ENCODE peak calls at places on chromosomes 6 and 20, in five cellular contexts. Z is foreskin fibroblast; H is stimulated activated CD4-positive, alpha-beta T cell treated with anti-CD3 and anti-CD28 coated beads, Interleukin-15, amount 100 ng/mL, for 1 hour; S is thyroid gland; D is iris pigment epithelial cell. W is an unnamed sample.

GRCh38 chr6:143027058-143027457 is 33.6 kb upstream of the AIG1 start:
- DNase-seq in Z (no peak), H (peak), S (peak), D (peak), W (peak)

GRCh38 chr20:22578221-22579118 is 5.9 kb downstream of the FOXA2 start:
- DNase-seq in Z (no peak), H (no peak), S (no peak), D (no peak), W (no peak)

GRCh38 chr6:41787219-41787917 is at the start of gene TOMM6:
- DNase-seq in Z (peak), H (peak), S (peak), D (peak), W (peak)

GRCh38 chr6:2611092-2611491 is 139.6 kb downstream of the MYLK4 start:
- DNase-seq in Z (peak), H (no peak), S (no peak), D (peak), W (peak)

GRCh38 chr20:22074635-22075034 is 369.2 kb downstream of the PAX1 start:
- DNase-seq in Z (no peak), H (no peak), S (no peak), D (no peak), W (no peak)

GRCh38 chr6:36984581-36985383 is 1.2 kb downstream of the MTCH1 start:
- DNase-seq in Z (peak), H (peak), S (peak), D (peak), W (peak)

GRCh38 chr6:291148-291696 is 1.1 kb upstream of the DUSP22 start:
- DNase-seq in Z (no peak), H (no peak), S (no peak), D (peak), W (peak)

GRCh38 chr6:35833534-35833933 is 28.4 kb downstream of the LHFPL5 start:
- DNase-seq in Z (no peak), H (no peak), S (no peak), D (peak), W (peak)